ENCODE peak calls at places on chromosomes 3 and 15, in seven cellular contexts. O, S, G, B, U, E and V are unnamed samples.

GRCh38 chr3:27827041-27827440 is 104.9 kb upstream of the EOMES start:
- DNase-seq in G (no peak), S (no peak), B (no peak), O (no peak), U (no peak), E (no peak), V (no peak)

GRCh38 chr15:51776952-51777574 is 25.7 kb downstream of the TMOD2 start:
- DNase-seq in G (peak; percentile 85), B (peak; percentile 73), O (peak; percentile 58), S (peak; percentile 77), E (peak; percentile 80), U (peak; percentile 57), V (peak; percentile 84)

GRCh38 chr3:152581941-152582340 is 253.0 kb upstream of the P2RY1 start:
- DNase-seq in G (no peak), O (no peak), S (no peak), E (no peak), B (no peak), U (no peak), V (no peak)

GRCh38 chr3:85560088-85560790 is 601.5 kb downstream of the CADM2 start:
- DNase-seq in S (no peak), B (no peak), O (no peak), U (no peak), G (no peak), E (peak; percentile 7), V (no peak)

GRCh38 chr3:149085828-149086231 is 503 bp downstream of the HLTF start:
- DNase-seq in U (peak; percentile 55), G (peak; percentile 84), O (no peak), S (peak; percentile 42), E (peak; percentile 63), B (peak; percentile 54), V (peak; percentile 86)

GRCh38 chr3:4755566-4755965 is 223.7 kb upstream of the BHLHE40 start:
- DNase-seq in S (no peak), O (no peak), G (no peak), U (no peak), E (no peak), B (no peak), V (no peak)

GRCh38 chr3:5212625-5213573 is 25.4 kb downstream of the EDEM1 start:
- DNase-seq in G (no peak), B (peak; percentile 91), S (no peak), E (no peak), O (no peak), U (peak; percentile 76), V (peak; percentile 80)

GRCh38 chr3:123138819-123139517 is 62.8 kb upstream of the SEC22A start:
- DNase-seq in E (peak; percentile 41), B (no peak), S (no peak), O (no peak), U (no peak), G (no peak), V (no peak)

GRCh38 chr15:67149859-67150824 is 84.7 kb downstream of the SMAD3 start:
- DNase-seq in B (no peak), S (peak; percentile 99), U (peak; percentile 76), O (peak; percentile 45), E (peak; percentile 99), G (peak; percentile 43), V (peak; percentile 91)

GRCh38 chr3:117998071-117998470 is 1036.6 kb downstream of the IGSF11 start:
- DNase-seq in E (peak; percentile 84), O (no peak), U (no peak), B (no peak), G (no peak), S (peak; percentile 74), V (no peak)

GRCh38 chr3:187025254-187025655 is 94.9 kb downstream of the ST6GAL1 start:
- DNase-seq in E (no peak), S (no peak), G (no peak), B (no peak), O (no peak), U (no peak), V (peak; percentile 43)

GRCh38 chr3:44030690-44031344 is 210.9 kb upstream of the TOPAZ1 start:
- DNase-seq in B (no peak), U (no peak), E (peak; percentile 16), S (no peak), O (no peak), G (no peak), V (no peak)

GRCh38 chr3:180747805-180748361 is 68.6 kb upstream of the CCDC39 start:
- DNase-seq in O (no peak), U (no peak), B (no peak), E (no peak), S (no peak), G (no peak), V (no peak)

GRCh38 chr3:130854208-130854864 is 39.5 kb upstream of the ATP2C1 start:
- DNase-seq in E (no peak), G (no peak), O (no peak), B (peak; percentile 65), S (no peak), U (no peak), V (no peak)

GRCh38 chr15:45150481-45150880 is 20.7 kb downstream of the DUOX1 start:
- DNase-seq in E (peak; percentile 40), S (peak; percentile 4), B (no peak), G (no peak), O (no peak), U (no peak), V (no peak)

GRCh38 chr3:16813336-16813735 is 71.4 kb upstream of the PLCL2 start:
- DNase-seq in S (no peak), G (no peak), U (no peak), E (no peak), B (no peak), O (no peak), V (no peak)
- H3K9ac ChIP-seq in S (no peak overlapping the region), G (no peak overlapping the region), U (no peak overlapping the region), E (no peak overlapping the region), B (no peak overlapping the region), O (no peak overlapping the region), V (no peak overlapping the region)

GRCh38 chr15:78727561-78727960 is 83.7 kb downstream of the ADAMTS7 start:
- DNase-seq in B (no peak), G (peak; percentile 15), E (no peak), U (peak; percentile 54), O (no peak), S (no peak), V (peak; percentile 86)
- H3K9ac ChIP-seq in B (no peak overlapping the region), G (no peak overlapping the region), E (no peak overlapping the region), U (no peak overlapping the region), O (no peak overlapping the region), S (no peak overlapping the region), V (no peak overlapping the region)

GRCh38 chr3:50365842-50366220 is 6.5 kb upstream of the TMEM115 start:
- DNase-seq in E (no peak), O (no peak), G (no peak), B (no peak), U (no peak), S (no peak), V (no peak)
- H3K9ac ChIP-seq in E (no peak overlapping the region), O (peak overlapping the region; percentile 4), G (no peak overlapping the region), B (peak overlapping the region; percentile 73), U (no peak overlapping the region), S (no peak overlapping the region), V (no peak overlapping the region)

DNA sequence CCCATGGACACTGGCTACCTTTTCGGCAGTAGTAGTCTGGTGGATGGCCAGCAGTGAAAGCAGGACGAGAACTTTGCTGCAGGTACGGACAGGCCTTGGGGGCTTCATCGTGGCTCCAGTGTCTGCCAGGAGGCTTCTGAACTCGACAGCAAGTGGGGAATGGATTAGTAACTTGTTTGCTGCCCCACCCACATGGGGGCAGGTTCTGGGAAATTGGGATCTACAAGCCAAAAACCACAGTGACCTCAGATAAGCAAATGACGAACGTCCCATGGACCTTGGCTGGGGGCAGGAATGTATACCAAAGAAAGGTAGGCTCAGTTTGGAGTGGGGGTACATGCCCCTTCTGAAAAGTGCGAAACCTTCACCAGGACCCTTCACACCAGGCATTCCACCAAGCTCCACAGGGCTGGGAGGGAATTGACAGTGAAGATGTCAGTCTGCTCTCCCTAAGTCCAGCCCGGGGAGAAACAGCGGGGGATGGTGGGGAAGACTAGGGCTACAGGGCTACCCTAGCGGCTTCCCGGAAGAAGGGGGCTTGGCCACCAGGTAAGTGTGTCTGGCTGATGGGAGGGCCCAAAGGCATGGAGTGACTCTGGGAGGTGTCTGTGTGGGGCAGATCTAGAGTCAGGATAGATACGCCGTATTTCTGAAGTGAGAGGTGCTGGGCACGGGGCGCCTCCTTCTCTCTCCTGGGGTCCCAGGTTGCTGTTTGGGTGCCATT is at the start of gene ITIH4:
- DNase-seq in O (no peak), U (no peak), E (no peak), B (no peak), G (no peak), S (no peak), V (peak; percentile 64)
- H3K9ac ChIP-seq in O (peak within 1 kb of the TSS; percentile 31), U (no peak within 1 kb of the TSS), E (no peak within 1 kb of the TSS), B (no peak within 1 kb of the TSS), G (no peak within 1 kb of the TSS), S (no peak within 1 kb of the TSS), V (no peak within 1 kb of the TSS)

DNA sequence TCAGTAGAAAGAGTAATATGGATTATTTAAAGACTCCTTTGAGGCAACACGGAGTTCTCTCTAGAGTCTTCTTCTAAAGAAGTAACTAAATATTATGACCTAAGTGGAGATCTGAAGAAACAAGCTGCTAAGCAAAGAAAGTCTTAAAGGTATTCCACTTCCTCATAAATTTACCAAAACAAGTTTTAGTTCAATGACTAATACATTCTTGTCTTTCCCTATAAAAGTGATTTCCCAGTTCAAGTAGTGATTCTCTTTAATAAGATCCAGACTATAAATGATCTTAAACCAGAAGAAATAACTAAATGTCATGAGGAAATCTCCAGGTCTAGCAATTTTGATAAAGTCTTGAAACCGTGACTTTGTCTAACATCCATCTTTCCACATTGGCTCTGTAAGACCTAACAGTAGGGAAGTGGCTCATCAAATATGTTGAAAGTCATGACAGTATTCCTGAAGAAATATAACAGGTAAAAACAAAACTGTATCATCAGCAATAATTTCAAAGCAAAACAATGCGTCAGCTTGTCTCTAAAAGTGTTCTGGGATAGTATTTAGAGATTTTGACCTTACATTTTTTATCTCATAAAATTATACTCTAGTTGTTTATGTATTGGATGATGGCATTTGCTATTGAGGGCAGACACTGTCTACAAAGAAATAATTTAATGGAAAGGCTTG is 51.8 kb upstream of the NEDD4 start:
- DNase-seq in B (no peak), G (no peak), O (no peak), S (no peak), E (peak; percentile 23), U (no peak), V (no peak)
- H3K9ac ChIP-seq in B (no peak overlapping the region), G (no peak overlapping the region), O (no peak overlapping the region), S (no peak overlapping the region), E (no peak overlapping the region), U (no peak overlapping the region), V (no peak overlapping the region)

GRCh38 chr3:33447958-33448357 is 7.8 kb upstream of the UBP1 start:
- DNase-seq in S (no peak), G (peak; percentile 18), U (no peak), E (no peak), B (no peak), O (no peak), V (peak; percentile 58)
- H3K9ac ChIP-seq in S (no peak overlapping the region), G (no peak overlapping the region), U (peak overlapping the region; percentile 19), E (no peak overlapping the region), B (no peak overlapping the region), O (no peak overlapping the region), V (peak overlapping the region; percentile 17)